ENCODE peak calls at places on chromosomes 11 and 22, in six cellular contexts. H is testis, C is esophagus squamous epithelium, M is stomach, W is uterus, P is endothelial cell of umbilical vein. G is an unnamed sample.

GRCh38 chr11:116928102-116928777 is 90.8 kb upstream of the APOA1 start:
- DNase-seq in H (no peak), C (no peak), M (no peak), W (no peak), P (no peak), G (no peak)

GRCh38 chr22:34812631-34813030 is 253.3 kb upstream of the ISX start:
- DNase-seq in H (no peak), C (no peak), M (no peak), W (no peak), P (no peak), G (no peak)

GRCh38 chr11:126307706-126308105 is 3.8 kb downstream of the DCPS start:
- DNase-seq in H (peak), C (no peak), M (no peak), W (no peak), P (peak), G (no peak)

GRCh38 chr11:45048313-45048841 is 97.7 kb upstream of the TP53I11 start:
- DNase-seq in H (no peak), C (no peak), M (no peak), W (no peak), P (peak), G (peak)

GRCh38 chr11:58059011-58059358 is 28.2 kb downstream of the OR6Q1 start:
- DNase-seq in H (no peak), C (no peak), M (no peak), W (no peak), P (peak), G (no peak)

GRCh38 chr11:74925281-74925680 is 23.6 kb downstream of the XRRA1 start:
- DNase-seq in H (no peak), C (no peak), M (no peak), W (no peak), P (no peak), G (no peak)

GRCh38 chr11:91230647-91231046 is 994.0 kb upstream of the FAT3 start:
- DNase-seq in H (no peak), C (no peak), M (no peak), W (no peak), P (no peak), G (no peak)

GRCh38 chr11:43579171-43579918 is 101.2 kb upstream of the HSD17B12 start:
- DNase-seq in H (peak), C (no peak), M (no peak), W (no peak), P (peak), G (no peak)

GRCh38 chr11:20023082-20023426 is 137.2 kb downstream of the DBX1 start:
- DNase-seq in H (no peak), C (no peak), M (no peak), W (no peak), P (no peak), G (no peak)
- H3K4me3 ChIP-seq in H (no peak), C (peak), M (no peak), W (no peak), P (no peak), G (no peak)

DNA sequence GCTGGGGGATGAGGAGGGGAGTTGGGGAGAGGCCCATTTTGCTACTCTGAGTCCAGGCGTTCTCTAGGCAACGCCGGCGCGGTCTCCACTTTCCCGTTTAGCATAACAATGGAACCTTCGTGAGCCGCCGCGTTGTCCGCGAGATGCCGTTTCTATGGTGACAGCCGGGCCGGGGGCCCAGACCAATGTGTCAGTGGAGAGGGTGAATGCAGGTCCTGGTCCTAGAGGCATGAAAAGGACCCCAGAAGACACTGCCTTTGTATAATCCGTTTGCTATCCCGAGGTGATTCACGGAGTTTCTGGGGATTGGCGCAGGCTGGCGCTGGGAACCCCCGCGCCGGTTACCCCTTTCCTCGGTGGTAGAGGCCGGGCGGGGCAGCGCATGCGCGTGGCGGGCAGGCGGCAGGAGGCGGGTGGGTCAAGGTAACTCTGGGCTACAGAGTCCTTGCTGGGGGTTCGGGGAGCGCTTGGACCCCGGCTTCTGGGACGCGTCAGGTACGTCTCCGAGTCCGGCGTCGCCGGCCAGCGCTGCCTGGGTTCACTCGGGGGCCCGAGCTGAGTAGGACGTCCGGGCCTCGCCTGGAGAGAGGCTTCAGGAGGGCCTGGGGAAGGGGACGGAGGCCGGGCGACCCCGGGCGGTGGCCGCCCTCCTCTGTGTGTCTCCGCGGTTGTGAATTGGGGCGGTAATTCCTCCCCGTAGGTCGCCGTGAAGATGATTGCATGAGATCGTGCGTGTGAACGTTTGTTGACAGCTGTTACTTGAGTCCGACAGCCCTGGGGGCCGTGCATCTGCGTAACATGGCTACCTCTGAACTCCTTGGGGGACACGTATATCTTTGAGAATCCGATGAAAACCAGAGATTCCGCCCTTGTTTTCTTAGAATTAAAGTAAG is at the start of the genes CBY1 and FAM227A:
- DNase-seq in H (peak), C (peak), M (peak), W (peak), P (peak), G (peak)
- TF ChIP-seq POLR2A in H (no peak), C (no peak), M (no peak), W (peak), P (peak), G (peak)

DNA sequence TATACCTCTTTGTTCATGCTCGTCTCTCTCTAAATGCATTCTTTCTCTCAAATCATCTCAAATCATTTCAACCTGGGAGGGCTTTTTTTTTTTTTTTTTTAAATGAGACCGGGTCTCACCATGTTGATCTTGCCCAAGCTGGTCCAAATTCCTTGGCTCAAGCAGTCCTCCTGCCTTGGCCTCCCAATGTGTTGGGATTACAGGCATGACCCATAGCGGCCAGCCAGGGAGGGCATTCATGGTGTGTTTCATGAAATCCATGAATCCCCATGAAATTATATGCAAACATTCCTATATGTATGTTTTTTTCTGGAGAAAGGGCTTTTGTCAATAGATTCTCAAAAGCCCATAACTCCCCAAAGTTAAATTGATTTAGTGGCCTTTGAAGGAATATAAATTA is 26.2 kb downstream of the ATG13 start:
- DNase-seq in H (no peak), C (no peak), M (no peak), W (no peak), P (no peak), G (no peak)
- H3K4me3 ChIP-seq in H (no peak), C (no peak), M (no peak), W (no peak), P (no peak), G (no peak)

GRCh38 chr22:36156515-36157419 is 3.8 kb downstream of the APOL3 start:
- DNase-seq in H (peak), C (peak), M (peak), W (peak), P (peak), G (peak)
- TF ChIP-seq POLR2A in H (no peak), C (no peak), M (no peak), W (peak), P (peak), G (peak)

GRCh38 chr22:44701187-44701586 is 817 bp upstream of the PRR5 start:
- DNase-seq in H (no peak), C (no peak), M (no peak), W (no peak), P (no peak), G (no peak)

GRCh38 chr22:44693756-44694155 is 8.2 kb upstream of the PRR5 start:
- DNase-seq in H (no peak), C (no peak), M (no peak), W (no peak), P (no peak), G (no peak)

GRCh38 chr22:44700456-44700855 is 1.5 kb upstream of the PRR5 start:
- DNase-seq in H (no peak), C (no peak), M (no peak), W (no peak), P (no peak), G (no peak)

GRCh38 chr22:44698531-44699421 is 3.2 kb upstream of the PRR5 start:
- DNase-seq in H (no peak), C (no peak), M (no peak), W (peak), P (no peak), G (no peak)

DNA sequence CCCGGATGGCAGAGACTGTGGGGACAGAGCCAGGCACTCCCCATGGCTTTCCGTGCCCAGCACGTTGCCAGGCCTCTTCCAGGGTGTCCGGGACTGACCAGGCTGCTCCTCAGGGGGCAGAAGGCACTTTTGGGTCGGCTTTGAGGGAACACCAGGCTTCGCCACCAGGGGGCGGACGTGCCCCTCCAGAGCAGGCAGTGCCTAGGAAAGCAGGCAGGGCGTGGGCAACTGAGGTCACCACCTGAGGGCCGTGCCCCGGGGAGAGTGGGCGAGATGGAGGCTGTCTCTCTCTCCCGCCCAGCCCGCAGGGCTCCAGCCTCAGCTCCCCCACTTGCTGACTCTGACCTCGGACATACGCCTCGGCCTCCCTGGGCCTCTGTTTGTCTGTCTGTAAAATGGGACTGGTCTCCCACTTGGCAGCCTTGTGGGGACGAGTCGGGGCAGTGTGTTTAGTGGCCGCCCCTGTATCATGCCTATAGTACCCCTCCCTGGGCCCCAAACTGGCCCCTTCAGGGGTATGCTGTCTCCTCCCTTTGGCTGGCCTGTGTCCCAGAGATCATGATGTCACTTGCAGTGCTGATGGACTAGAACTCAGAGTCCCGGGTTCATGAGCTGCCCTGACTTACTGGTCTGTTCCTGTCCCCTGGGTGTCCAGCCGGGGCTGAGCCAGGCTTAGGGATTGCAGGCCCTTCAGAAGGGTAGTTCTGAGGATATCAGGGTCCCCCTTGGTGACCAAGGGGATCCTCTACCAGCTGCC is 4.4 kb upstream of the PRR5 start:
- DNase-seq in H (peak), C (no peak), M (peak), W (peak), P (peak), G (peak)
- H3K4me3 ChIP-seq in H (no peak), C (no peak), M (no peak), W (no peak), P (no peak), G (no peak)

GRCh38 chr22:18024276-18024939 is at the start of gene MICAL3:
- DNase-seq in H (peak), C (no peak), M (peak), W (peak), P (peak), G (peak)

GRCh38 chr22:18024956-18025720 is 777 bp upstream of the MICAL3 start:
- DNase-seq in H (peak), C (no peak), M (no peak), W (no peak), P (no peak), G (no peak)

GRCh38 chr22:18022851-18023250 is 1.5 kb downstream of the MICAL3 start:
- DNase-seq in H (no peak), C (no peak), M (no peak), W (no peak), P (no peak), G (no peak)

GRCh38 chr22:18021431-18021830 is 2.9 kb downstream of the MICAL3 start:
- DNase-seq in H (no peak), C (no peak), M (no peak), W (no peak), P (no peak), G (no peak)

DNA sequence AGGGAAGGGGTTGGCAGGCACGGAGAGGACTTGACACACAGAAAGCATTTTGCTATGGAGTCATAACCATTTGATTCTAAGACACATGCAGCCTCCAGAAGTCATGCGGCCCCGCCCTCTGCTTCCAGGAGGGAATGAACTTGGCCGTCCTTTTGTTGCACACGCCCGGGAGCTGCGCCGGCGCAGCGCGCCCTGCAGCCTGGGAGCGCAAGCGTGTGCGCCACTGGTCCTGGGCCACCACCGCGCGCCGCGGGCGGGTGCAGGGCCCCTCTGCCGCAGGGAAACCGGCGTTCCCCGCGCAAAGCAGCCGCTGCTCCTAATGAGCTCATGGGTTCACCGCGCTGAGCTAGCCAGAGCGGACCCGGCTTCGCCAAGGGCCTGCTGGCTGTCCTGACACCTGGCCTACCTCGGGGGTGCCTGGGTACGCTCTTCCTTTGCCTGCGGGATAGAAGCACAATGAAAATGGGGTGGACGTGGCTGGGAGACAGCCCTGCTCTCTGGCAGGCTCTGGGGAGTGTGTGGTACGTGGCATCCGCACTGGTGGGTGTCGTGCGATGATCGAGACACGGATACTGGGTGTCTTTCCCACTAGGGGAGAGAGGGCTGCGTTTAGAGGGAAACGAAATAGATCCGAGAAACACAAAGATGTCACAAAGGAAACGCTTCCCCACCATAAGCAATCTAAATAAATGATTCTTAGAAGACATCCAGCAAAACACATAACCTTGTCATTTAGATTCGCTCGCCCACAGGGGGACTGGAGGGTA is 669 bp downstream of the MICAL3 start:
- DNase-seq in H (peak), C (no peak), M (peak), W (peak), P (peak), G (peak)
- TF ChIP-seq POLR2A in H (no peak), C (no peak), M (no peak), W (peak), P (no peak), G (no peak)

GRCh38 chr22:22710719-22711531 is 66.5 kb downstream of the GGTLC2 start:
- DNase-seq in H (peak), C (no peak), M (peak), W (peak), P (peak), G (peak)
- H3K4me3 ChIP-seq in H (no peak), C (no peak), M (no peak), W (no peak), P (no peak), G (no peak)

GRCh38 chr11:118401151-118401879 is at the start of gene ATP5MG:
- DNase-seq in H (peak), C (peak), M (peak), W (peak), P (peak), G (peak)
- TF ChIP-seq POLR2A in H (no peak), C (no peak), M (no peak), W (no peak), P (peak), G (peak)

GRCh38 chr22:38694945-38695344 is 5.8 kb downstream of the JOSD1 start:
- DNase-seq in H (no peak), C (no peak), M (no peak), W (no peak), P (peak), G (no peak)
- H3K4me3 ChIP-seq in H (no peak), C (no peak), M (no peak), W (no peak), P (no peak), G (no peak)

DNA sequence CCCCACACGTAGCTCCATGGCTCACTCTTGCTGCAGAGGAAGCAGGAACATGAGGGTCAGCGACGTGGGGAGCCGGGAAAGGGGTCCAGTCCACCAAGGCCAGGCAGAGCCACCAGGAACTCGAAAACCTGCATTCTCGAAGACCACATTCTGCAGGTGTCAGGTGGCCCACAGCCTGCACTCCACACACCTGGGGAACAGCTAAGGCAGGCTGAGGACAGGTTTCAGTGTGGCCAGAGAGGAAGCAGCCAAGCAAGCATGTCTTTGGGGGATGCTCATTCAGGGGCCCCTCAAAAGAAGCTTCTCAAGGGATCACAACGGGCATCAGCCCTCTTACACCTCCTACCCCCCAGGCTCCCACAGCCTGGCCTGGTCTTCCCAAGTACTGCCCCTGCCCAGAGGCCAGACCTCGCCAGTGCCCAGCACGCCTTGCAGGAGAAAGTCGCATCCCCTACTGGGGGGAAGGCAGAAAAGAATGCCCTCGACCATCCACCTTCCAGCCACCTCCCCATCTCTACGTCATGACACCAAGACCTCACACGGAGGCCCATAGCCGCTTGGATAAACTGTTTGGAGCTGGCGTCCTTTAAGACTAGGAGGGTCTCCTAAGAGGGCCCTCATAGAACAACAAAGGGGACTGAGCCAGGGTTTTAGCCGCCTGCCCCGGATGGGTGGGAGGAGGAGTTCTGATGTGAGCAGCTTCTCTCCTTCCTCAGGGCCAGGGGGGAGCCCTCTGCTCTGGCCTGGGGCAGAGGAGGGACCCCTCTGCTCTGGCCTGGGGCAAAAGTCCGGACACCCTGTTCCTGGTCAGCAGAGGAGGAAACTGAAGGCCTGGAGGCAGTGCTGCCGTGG is 2.9 kb downstream of the CSNK1E start:
- DNase-seq in H (no peak), C (no peak), M (no peak), W (no peak), P (peak), G (no peak)
- TF ChIP-seq POLR2A in H (no peak), C (no peak), M (no peak), W (no peak), P (no peak), G (no peak)